ENCODE peak calls at places on chromosomes 1 and 21, in nine cellular contexts. One of them, this sample, is unnamed.

GRCh38 chr1:41975121-41975520 is 56.4 kb upstream of the HIVEP3 start:
- DNase-seq in cardiac muscle cell: no peak
- DNase-seq in PC-9: no peak
- DNase-seq in brain microvascular endothelial cell: no peak
- DNase-seq in stomach: no peak
- DNase-seq in AG04450: no peak
- DNase-seq in right lobe of liver: no peak
- DNase-seq in GM06990: no peak
- DNase-seq in uterus: no peak
- DNase-seq in this sample: no peak

GRCh38 chr21:35226302-35226701 is 177.2 kb upstream of the RUNX1 start:
- DNase-seq in cardiac muscle cell: peak; percentile 39
- DNase-seq in PC-9: peak; percentile 83
- DNase-seq in brain microvascular endothelial cell: no peak
- DNase-seq in stomach: peak; percentile 45
- DNase-seq in AG04450: no peak
- DNase-seq in right lobe of liver: peak; percentile 54
- DNase-seq in GM06990: no peak
- DNase-seq in uterus: no peak
- DNase-seq in this sample: no peak

GRCh38 chr21:31475223-31475622 is 131.2 kb upstream of the TIAM1 start:
- DNase-seq in cardiac muscle cell: no peak
- DNase-seq in PC-9: no peak
- DNase-seq in brain microvascular endothelial cell: no peak
- DNase-seq in stomach: no peak
- DNase-seq in AG04450: no peak
- DNase-seq in right lobe of liver: no peak
- DNase-seq in GM06990: no peak
- DNase-seq in uterus: no peak
- DNase-seq in this sample: no peak

GRCh38 chr1:93979040-93979717 is 69.9 kb upstream of the GCLM start:
- DNase-seq in cardiac muscle cell: no peak
- DNase-seq in PC-9: no peak
- DNase-seq in brain microvascular endothelial cell: no peak
- DNase-seq in stomach: no peak
- DNase-seq in AG04450: no peak
- DNase-seq in right lobe of liver: no peak
- DNase-seq in GM06990: no peak
- DNase-seq in uterus: no peak
- DNase-seq in this sample: no peak

GRCh38 chr1:6907676-6908434 is 122.6 kb downstream of the CAMTA1 start:
- DNase-seq in cardiac muscle cell: no peak
- DNase-seq in PC-9: no peak
- DNase-seq in brain microvascular endothelial cell: no peak
- DNase-seq in stomach: no peak
- DNase-seq in AG04450: no peak
- DNase-seq in right lobe of liver: no peak
- DNase-seq in GM06990: no peak
- DNase-seq in uterus: no peak
- DNase-seq in this sample: no peak

GRCh38 chr1:238954865-238955264 is 431.5 kb upstream of the CHRM3 start:
- DNase-seq in cardiac muscle cell: no peak
- DNase-seq in PC-9: no peak
- DNase-seq in brain microvascular endothelial cell: peak; percentile 2
- DNase-seq in stomach: no peak
- DNase-seq in AG04450: no peak
- DNase-seq in right lobe of liver: no peak
- DNase-seq in GM06990: no peak
- DNase-seq in uterus: no peak
- DNase-seq in this sample: no peak

GRCh38 chr1:228794173-228794572 is 58.9 kb downstream of the RHOU start:
- DNase-seq in cardiac muscle cell: no peak
- DNase-seq in PC-9: no peak
- DNase-seq in brain microvascular endothelial cell: no peak
- DNase-seq in stomach: no peak
- DNase-seq in AG04450: no peak
- DNase-seq in right lobe of liver: no peak
- DNase-seq in GM06990: peak; percentile 6
- DNase-seq in uterus: no peak
- DNase-seq in this sample: no peak

GRCh38 chr21:46556802-46557201 is 48.1 kb downstream of the S100B start:
- DNase-seq in cardiac muscle cell: no peak
- DNase-seq in PC-9: no peak
- DNase-seq in brain microvascular endothelial cell: no peak
- DNase-seq in stomach: no peak
- DNase-seq in AG04450: no peak
- DNase-seq in right lobe of liver: no peak
- DNase-seq in GM06990: no peak
- DNase-seq in uterus: no peak
- DNase-seq in this sample: no peak

GRCh38 chr1:231603598-231604275 is 22.9 kb upstream of the DISC1 start:
- DNase-seq in cardiac muscle cell: peak; percentile 59
- DNase-seq in PC-9: peak; percentile 40
- DNase-seq in brain microvascular endothelial cell: peak; percentile 40
- DNase-seq in stomach: peak; percentile 29
- DNase-seq in AG04450: no peak
- DNase-seq in right lobe of liver: no peak
- DNase-seq in GM06990: peak; percentile 28
- DNase-seq in uterus: no peak
- DNase-seq in this sample: no peak

GRCh38 chr1:231600461-231600976 is 26.1 kb upstream of the DISC1 start:
- DNase-seq in cardiac muscle cell: no peak
- DNase-seq in PC-9: no peak
- DNase-seq in brain microvascular endothelial cell: no peak
- DNase-seq in stomach: no peak
- DNase-seq in AG04450: peak; percentile 50
- DNase-seq in right lobe of liver: no peak
- DNase-seq in GM06990: no peak
- DNase-seq in uterus: no peak
- DNase-seq in this sample: no peak

GRCh38 chr1:231604276-231604621 is 22.3 kb upstream of the DISC1 start:
- DNase-seq in cardiac muscle cell: no peak
- DNase-seq in PC-9: no peak
- DNase-seq in brain microvascular endothelial cell: no peak
- DNase-seq in stomach: no peak
- DNase-seq in AG04450: no peak
- DNase-seq in right lobe of liver: no peak
- DNase-seq in GM06990: no peak
- DNase-seq in uterus: no peak
- DNase-seq in this sample: no peak

GRCh38 chr1:231602675-231602984 is 24.0 kb upstream of the DISC1 start:
- DNase-seq in cardiac muscle cell: no peak
- DNase-seq in PC-9: no peak
- DNase-seq in brain microvascular endothelial cell: no peak
- DNase-seq in stomach: no peak
- DNase-seq in AG04450: no peak
- DNase-seq in right lobe of liver: no peak
- DNase-seq in GM06990: no peak
- DNase-seq in uterus: no peak
- DNase-seq in this sample: no peak

GRCh38 chr1:231601775-231602674 is 24.6 kb upstream of the DISC1 start:
- DNase-seq in cardiac muscle cell: no peak
- DNase-seq in PC-9: no peak
- DNase-seq in brain microvascular endothelial cell: no peak
- DNase-seq in stomach: no peak
- DNase-seq in AG04450: no peak
- DNase-seq in right lobe of liver: no peak
- DNase-seq in GM06990: no peak
- DNase-seq in uterus: no peak
- DNase-seq in this sample: no peak
- TF ChIP-seq CTCF in cardiac muscle cell: no peak
- TF ChIP-seq CTCF in PC-9: no peak
- TF ChIP-seq CTCF in brain microvascular endothelial cell: no peak
- TF ChIP-seq CTCF in stomach: no peak
- TF ChIP-seq CTCF in AG04450: no peak
- TF ChIP-seq CTCF in right lobe of liver: no peak
- TF ChIP-seq CTCF in GM06990: no peak
- TF ChIP-seq CTCF in uterus: no peak
- TF ChIP-seq CTCF in this sample: no peak

GRCh38 chr1:173126421-173126820 is 75.7 kb upstream of the TNFSF18 start:
- DNase-seq in cardiac muscle cell: no peak
- DNase-seq in PC-9: no peak
- DNase-seq in brain microvascular endothelial cell: no peak
- DNase-seq in stomach: no peak
- DNase-seq in AG04450: no peak
- DNase-seq in right lobe of liver: no peak
- DNase-seq in GM06990: no peak
- DNase-seq in uterus: no peak
- DNase-seq in this sample: no peak

GRCh38 chr1:173127369-173128307 is 76.9 kb upstream of the TNFSF18 start:
- DNase-seq in cardiac muscle cell: no peak
- DNase-seq in PC-9: no peak
- DNase-seq in brain microvascular endothelial cell: no peak
- DNase-seq in stomach: peak; percentile 38
- DNase-seq in AG04450: no peak
- DNase-seq in right lobe of liver: no peak
- DNase-seq in GM06990: no peak
- DNase-seq in uterus: no peak
- DNase-seq in this sample: no peak

GRCh38 chr1:173118404-173118803 is 67.7 kb upstream of the TNFSF18 start:
- DNase-seq in cardiac muscle cell: no peak
- DNase-seq in PC-9: no peak
- DNase-seq in brain microvascular endothelial cell: no peak
- DNase-seq in stomach: no peak
- DNase-seq in AG04450: no peak
- DNase-seq in right lobe of liver: no peak
- DNase-seq in GM06990: no peak
- DNase-seq in uterus: no peak
- DNase-seq in this sample: no peak

GRCh38 chr1:173122958-173123852 is 72.5 kb upstream of the TNFSF18 start:
- DNase-seq in cardiac muscle cell: peak; percentile 18
- DNase-seq in PC-9: peak; percentile 69
- DNase-seq in brain microvascular endothelial cell: peak; percentile 79
- DNase-seq in stomach: peak; percentile 45
- DNase-seq in AG04450: peak; percentile 86
- DNase-seq in right lobe of liver: peak; percentile 75
- DNase-seq in GM06990: peak; percentile 21
- DNase-seq in uterus: peak; percentile 78
- DNase-seq in this sample: peak; percentile 28

DNA sequence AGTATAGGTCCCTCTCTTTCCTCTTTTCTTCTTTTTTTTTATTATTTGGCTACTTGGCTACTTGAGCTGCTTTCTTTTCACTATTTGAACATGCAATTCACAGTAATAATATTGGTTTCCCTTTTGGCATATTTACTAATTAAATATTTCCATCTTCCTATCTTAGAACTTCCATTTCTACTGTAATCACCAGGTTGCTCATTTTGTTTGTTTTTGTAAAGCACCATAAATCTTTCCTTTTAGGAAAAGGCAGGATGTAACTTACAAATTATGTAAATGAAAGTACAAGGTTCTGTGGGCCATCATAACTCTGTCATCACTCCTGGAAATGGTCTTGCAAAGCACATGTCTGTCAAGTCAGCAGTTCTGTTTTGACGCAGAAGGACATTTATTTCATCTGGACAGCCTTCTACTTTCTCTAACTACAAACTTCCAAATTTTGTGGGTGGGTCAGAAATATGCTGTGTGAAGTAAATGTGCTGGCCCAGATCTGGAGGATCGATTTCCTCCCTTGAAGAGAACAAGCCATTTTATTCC is 71.7 kb upstream of the TNFSF18 start:
- DNase-seq in cardiac muscle cell: no peak
- DNase-seq in PC-9: no peak
- DNase-seq in brain microvascular endothelial cell: no peak
- DNase-seq in stomach: no peak
- DNase-seq in AG04450: no peak
- DNase-seq in right lobe of liver: no peak
- DNase-seq in GM06990: no peak
- DNase-seq in uterus: no peak
- DNase-seq in this sample: no peak
- H3K4me3 ChIP-seq in cardiac muscle cell: no peak overlapping the region
- H3K4me3 ChIP-seq in PC-9: no peak overlapping the region
- H3K4me3 ChIP-seq in brain microvascular endothelial cell: no peak overlapping the region
- H3K4me3 ChIP-seq in stomach: peak overlapping the region; percentile 27
- H3K4me3 ChIP-seq in AG04450: peak overlapping the region; percentile 37
- H3K4me3 ChIP-seq in right lobe of liver: peak overlapping the region; percentile 28
- H3K4me3 ChIP-seq in GM06990: no peak overlapping the region
- H3K4me3 ChIP-seq in uterus: no peak overlapping the region
- H3K4me3 ChIP-seq in this sample: no peak overlapping the region

GRCh38 chr1:25843483-25843882 is 15.8 kb downstream of the AUNIP start:
- DNase-seq in cardiac muscle cell: no peak
- DNase-seq in PC-9: no peak
- DNase-seq in brain microvascular endothelial cell: no peak
- DNase-seq in stomach: no peak
- DNase-seq in AG04450: no peak
- DNase-seq in right lobe of liver: no peak
- DNase-seq in GM06990: no peak
- DNase-seq in uterus: no peak
- DNase-seq in this sample: no peak

GRCh38 chr1:25845664-25846063 is 13.6 kb downstream of the AUNIP start:
- DNase-seq in cardiac muscle cell: no peak
- DNase-seq in PC-9: no peak
- DNase-seq in brain microvascular endothelial cell: no peak
- DNase-seq in stomach: no peak
- DNase-seq in AG04450: no peak
- DNase-seq in right lobe of liver: no peak
- DNase-seq in GM06990: no peak
- DNase-seq in uterus: no peak
- DNase-seq in this sample: no peak

GRCh38 chr1:25844485-25845337 is 14.5 kb downstream of the AUNIP start:
- DNase-seq in cardiac muscle cell: no peak
- DNase-seq in PC-9: no peak
- DNase-seq in brain microvascular endothelial cell: no peak
- DNase-seq in stomach: no peak
- DNase-seq in AG04450: no peak
- DNase-seq in right lobe of liver: no peak
- DNase-seq in GM06990: no peak
- DNase-seq in uterus: no peak
- DNase-seq in this sample: no peak

GRCh38 chr1:25847929-25848328 is 11.3 kb downstream of the AUNIP start:
- DNase-seq in cardiac muscle cell: no peak
- DNase-seq in PC-9: no peak
- DNase-seq in brain microvascular endothelial cell: no peak
- DNase-seq in stomach: no peak
- DNase-seq in AG04450: no peak
- DNase-seq in right lobe of liver: no peak
- DNase-seq in GM06990: no peak
- DNase-seq in uterus: no peak
- DNase-seq in this sample: no peak

GRCh38 chr1:25848531-25848930 is 10.7 kb downstream of the AUNIP start:
- DNase-seq in cardiac muscle cell: no peak
- DNase-seq in PC-9: no peak
- DNase-seq in brain microvascular endothelial cell: no peak
- DNase-seq in stomach: no peak
- DNase-seq in AG04450: no peak
- DNase-seq in right lobe of liver: no peak
- DNase-seq in GM06990: no peak
- DNase-seq in uterus: no peak
- DNase-seq in this sample: no peak
- TF ChIP-seq CTCF in cardiac muscle cell: no peak
- TF ChIP-seq CTCF in PC-9: no peak
- TF ChIP-seq CTCF in brain microvascular endothelial cell: no peak
- TF ChIP-seq CTCF in stomach: no peak
- TF ChIP-seq CTCF in AG04450: no peak
- TF ChIP-seq CTCF in right lobe of liver: no peak
- TF ChIP-seq CTCF in GM06990: no peak
- TF ChIP-seq CTCF in uterus: no peak
- TF ChIP-seq CTCF in this sample: no peak

DNA sequence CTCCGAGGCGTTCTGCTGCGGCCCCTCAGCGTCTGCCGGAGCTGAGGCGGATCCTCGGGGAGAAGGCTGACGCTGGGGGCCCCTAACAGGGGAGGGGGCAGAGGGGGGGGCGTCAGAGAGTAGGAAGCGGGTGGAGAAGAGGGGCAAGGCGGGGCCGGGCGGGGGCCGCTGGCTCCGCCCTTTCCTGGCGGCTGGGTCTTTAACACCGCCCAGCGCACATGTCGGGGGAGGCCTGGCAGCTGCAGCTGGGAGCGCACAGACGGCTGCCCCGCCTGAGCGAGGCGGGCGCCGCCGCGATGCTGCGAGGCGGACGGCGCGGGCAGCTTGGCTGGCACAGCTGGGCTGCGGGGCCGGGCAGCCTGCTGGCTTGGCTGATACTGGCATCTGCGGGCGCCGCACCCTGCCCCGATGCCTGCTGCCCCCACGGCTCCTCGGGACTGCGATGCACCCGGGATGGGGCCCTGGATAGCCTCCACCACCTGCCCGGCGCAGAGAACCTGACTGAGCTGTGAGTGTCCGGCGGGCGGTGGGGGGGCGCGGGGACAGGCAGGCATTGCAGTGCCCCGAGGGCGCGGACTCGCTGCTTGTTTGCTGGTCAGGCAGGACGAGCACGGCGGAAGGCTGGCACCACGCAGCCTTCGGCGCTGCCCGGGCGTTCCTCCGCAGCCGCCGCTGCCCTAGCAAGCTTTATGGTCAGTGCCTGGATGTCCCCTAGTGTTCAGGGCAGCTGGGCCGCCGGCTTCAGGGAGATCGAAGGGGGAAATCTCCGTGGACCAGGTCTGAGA is at the start of gene NTRK1:
- DNase-seq in cardiac muscle cell: peak; percentile 55
- DNase-seq in PC-9: peak; percentile 21
- DNase-seq in brain microvascular endothelial cell: no peak
- DNase-seq in stomach: peak; percentile 29
- DNase-seq in AG04450: no peak
- DNase-seq in right lobe of liver: no peak
- DNase-seq in GM06990: peak; percentile 53
- DNase-seq in uterus: peak; percentile 71
- DNase-seq in this sample: peak; percentile 24
- H3K4me3 ChIP-seq in cardiac muscle cell: peak within 1 kb of the TSS; percentile 17
- H3K4me3 ChIP-seq in PC-9: peak within 1 kb of the TSS; percentile 40
- H3K4me3 ChIP-seq in brain microvascular endothelial cell: peak within 1 kb of the TSS; percentile 34
- H3K4me3 ChIP-seq in stomach: peak within 1 kb of the TSS; percentile 36
- H3K4me3 ChIP-seq in AG04450: peak within 1 kb of the TSS; percentile 32
- H3K4me3 ChIP-seq in right lobe of liver: peak within 1 kb of the TSS; percentile 24
- H3K4me3 ChIP-seq in GM06990: peak within 1 kb of the TSS; percentile 56
- H3K4me3 ChIP-seq in uterus: peak within 1 kb of the TSS; percentile 41
- H3K4me3 ChIP-seq in this sample: peak within 1 kb of the TSS; percentile 46

This sample was measured in dorsolateral prefrontal cortex.